ENCODE peak calls at places on chromosome 14, in seven cellular contexts. One of them, this sample, is unnamed.

GRCh38 chr14:23514009-23514962 is 37.3 kb downstream of the ZFHX2 start:
- DNase-seq in breast epithelium: peak
- DNase-seq in upper lobe of left lung: no peak
- DNase-seq in GM12892: no peak
- DNase-seq in stomach: no peak
- DNase-seq in GM12878: no peak
- DNase-seq in endothelial cell of umbilical vein: no peak
- DNase-seq in this sample: no peak

GRCh38 chr14:39768579-39768978 is 336.3 kb upstream of the FBXO33 start:
- DNase-seq in stomach: no peak
- DNase-seq in GM12878: peak
- DNase-seq in upper lobe of left lung: no peak
- DNase-seq in breast epithelium: no peak
- DNase-seq in GM12892: no peak
- DNase-seq in endothelial cell of umbilical vein: no peak
- DNase-seq in this sample: no peak

GRCh38 chr14:76810953-76811400 is 1.7 kb downstream of the ANGEL1 start:
- DNase-seq in upper lobe of left lung: no peak
- DNase-seq in breast epithelium: no peak
- DNase-seq in GM12892: no peak
- DNase-seq in GM12878: no peak
- DNase-seq in stomach: no peak
- DNase-seq in endothelial cell of umbilical vein: peak
- DNase-seq in this sample: no peak

GRCh38 chr14:69528143-69528542 is 43.6 kb downstream of the PLEKHD1 start:
- DNase-seq in GM12878: no peak
- DNase-seq in stomach: no peak
- DNase-seq in endothelial cell of umbilical vein: no peak
- DNase-seq in GM12892: no peak
- DNase-seq in breast epithelium: no peak
- DNase-seq in upper lobe of left lung: peak
- DNase-seq in this sample: no peak

GRCh38 chr14:95300002-95300696 is 19.6 kb downstream of the CLMN start:
- DNase-seq in stomach: no peak
- DNase-seq in GM12892: no peak
- DNase-seq in upper lobe of left lung: no peak
- DNase-seq in GM12878: no peak
- DNase-seq in breast epithelium: no peak
- DNase-seq in endothelial cell of umbilical vein: no peak
- DNase-seq in this sample: no peak

GRCh38 chr14:94582199-94582750 is 1.0 kb downstream of the SERPINA5 start:
- DNase-seq in stomach: peak
- DNase-seq in upper lobe of left lung: no peak
- DNase-seq in endothelial cell of umbilical vein: no peak
- DNase-seq in breast epithelium: no peak
- DNase-seq in GM12892: no peak
- DNase-seq in GM12878: no peak
- DNase-seq in this sample: no peak

GRCh38 chr14:50821471-50822464 is 9.2 kb downstream of the NIN start:
- DNase-seq in GM12878: peak
- DNase-seq in upper lobe of left lung: peak
- DNase-seq in endothelial cell of umbilical vein: no peak
- DNase-seq in stomach: peak
- DNase-seq in GM12892: no peak
- DNase-seq in breast epithelium: no peak
- DNase-seq in this sample: no peak

GRCh38 chr14:71271166-71271945 is 364.1 kb downstream of the PCNX1 start:
- DNase-seq in GM12892: no peak
- DNase-seq in GM12878: no peak
- DNase-seq in upper lobe of left lung: no peak
- DNase-seq in endothelial cell of umbilical vein: no peak
- DNase-seq in stomach: no peak
- DNase-seq in breast epithelium: no peak
- DNase-seq in this sample: no peak

GRCh38 chr14:56774503-56774902 is 35.8 kb downstream of the OTX2 start:
- DNase-seq in endothelial cell of umbilical vein: no peak
- DNase-seq in breast epithelium: no peak
- DNase-seq in GM12878: no peak
- DNase-seq in upper lobe of left lung: no peak
- DNase-seq in GM12892: no peak
- DNase-seq in stomach: no peak
- DNase-seq in this sample: no peak

GRCh38 chr14:36271222-36271621 is 49.2 kb downstream of the MBIP start:
- DNase-seq in upper lobe of left lung: no peak
- DNase-seq in endothelial cell of umbilical vein: no peak
- DNase-seq in GM12892: no peak
- DNase-seq in stomach: no peak
- DNase-seq in GM12878: no peak
- DNase-seq in breast epithelium: no peak
- DNase-seq in this sample: no peak

GRCh38 chr14:68667313-68667791 is 125.5 kb downstream of the ZFP36L1 start:
- DNase-seq in GM12892: no peak
- DNase-seq in stomach: no peak
- DNase-seq in breast epithelium: no peak
- DNase-seq in GM12878: no peak
- DNase-seq in endothelial cell of umbilical vein: no peak
- DNase-seq in upper lobe of left lung: no peak
- DNase-seq in this sample: no peak

GRCh38 chr14:57136669-57137068 is 132.0 kb downstream of the EXOC5 start:
- DNase-seq in stomach: no peak
- DNase-seq in endothelial cell of umbilical vein: no peak
- DNase-seq in breast epithelium: no peak
- DNase-seq in GM12892: no peak
- DNase-seq in GM12878: no peak
- DNase-seq in upper lobe of left lung: no peak
- DNase-seq in this sample: no peak

GRCh38 chr14:89372156-89372555 is 44.9 kb downstream of the FOXN3 start:
- DNase-seq in GM12892: no peak
- DNase-seq in stomach: no peak
- DNase-seq in endothelial cell of umbilical vein: no peak
- DNase-seq in breast epithelium: no peak
- DNase-seq in GM12878: no peak
- DNase-seq in upper lobe of left lung: no peak
- DNase-seq in this sample: no peak

GRCh38 chr14:65211341-65211987 is 109.1 kb upstream of the MAX start:
- DNase-seq in stomach: no peak
- DNase-seq in endothelial cell of umbilical vein: peak
- DNase-seq in breast epithelium: no peak
- DNase-seq in GM12892: no peak
- DNase-seq in upper lobe of left lung: no peak
- DNase-seq in GM12878: no peak
- DNase-seq in this sample: no peak

GRCh38 chr14:67819563-67820411 is at the start of gene RAD51B:
- DNase-seq in endothelial cell of umbilical vein: peak
- DNase-seq in GM12892: peak
- DNase-seq in GM12878: peak
- DNase-seq in stomach: peak
- DNase-seq in upper lobe of left lung: peak
- DNase-seq in breast epithelium: peak
- DNase-seq in this sample: peak

DNA sequence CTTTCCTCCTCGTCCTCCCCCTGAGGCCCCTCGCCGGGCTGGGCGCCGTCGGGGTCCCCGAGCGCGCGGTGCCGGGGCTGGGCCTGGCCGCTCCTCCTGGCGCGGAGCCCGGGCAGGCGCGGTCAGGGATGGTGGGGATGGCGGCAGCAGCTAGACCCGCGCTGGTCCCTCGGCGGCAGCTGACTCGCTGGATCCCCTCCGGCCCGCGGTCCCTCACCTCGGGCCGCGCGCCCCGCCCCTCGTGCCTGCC is at the start of gene SLC25A29:
- DNase-seq in stomach: no peak
- DNase-seq in upper lobe of left lung: no peak
- DNase-seq in breast epithelium: no peak
- DNase-seq in endothelial cell of umbilical vein: no peak
- DNase-seq in GM12878: no peak
- DNase-seq in GM12892: no peak
- DNase-seq in this sample: no peak
- TF ChIP-seq POLR2AphosphoS5 in stomach: no peak
- TF ChIP-seq POLR2AphosphoS5 in upper lobe of left lung: peak
- TF ChIP-seq POLR2AphosphoS5 in breast epithelium: no peak
- TF ChIP-seq POLR2AphosphoS5 in endothelial cell of umbilical vein: peak
- TF ChIP-seq POLR2AphosphoS5 in GM12878: peak
- TF ChIP-seq POLR2AphosphoS5 in GM12892: no peak
- TF ChIP-seq POLR2AphosphoS5 in this sample: no peak

GRCh38 chr14:105420976-105421674 is 1.5 kb downstream of the MTA1 start:
- DNase-seq in stomach: no peak
- DNase-seq in upper lobe of left lung: peak
- DNase-seq in breast epithelium: no peak
- DNase-seq in GM12892: peak
- DNase-seq in endothelial cell of umbilical vein: no peak
- DNase-seq in GM12878: no peak
- DNase-seq in this sample: no peak

GRCh38 chr14:105419305-105420091 is at the start of gene MTA1:
- DNase-seq in GM12878: no peak
- DNase-seq in breast epithelium: no peak
- DNase-seq in upper lobe of left lung: peak
- DNase-seq in GM12892: peak
- DNase-seq in stomach: peak
- DNase-seq in endothelial cell of umbilical vein: no peak
- DNase-seq in this sample: no peak

GRCh38 chr14:105419055-105419304 is 647 bp upstream of the MTA1 start:
- DNase-seq in breast epithelium: no peak
- DNase-seq in GM12892: peak
- DNase-seq in endothelial cell of umbilical vein: no peak
- DNase-seq in GM12878: no peak
- DNase-seq in upper lobe of left lung: no peak
- DNase-seq in stomach: no peak
- DNase-seq in this sample: no peak

GRCh38 chr14:105421723-105422615 is 2.3 kb downstream of the MTA1 start:
- DNase-seq in GM12878: no peak
- DNase-seq in upper lobe of left lung: peak
- DNase-seq in GM12892: peak
- DNase-seq in endothelial cell of umbilical vein: no peak
- DNase-seq in breast epithelium: no peak
- DNase-seq in stomach: no peak
- DNase-seq in this sample: no peak

DNA sequence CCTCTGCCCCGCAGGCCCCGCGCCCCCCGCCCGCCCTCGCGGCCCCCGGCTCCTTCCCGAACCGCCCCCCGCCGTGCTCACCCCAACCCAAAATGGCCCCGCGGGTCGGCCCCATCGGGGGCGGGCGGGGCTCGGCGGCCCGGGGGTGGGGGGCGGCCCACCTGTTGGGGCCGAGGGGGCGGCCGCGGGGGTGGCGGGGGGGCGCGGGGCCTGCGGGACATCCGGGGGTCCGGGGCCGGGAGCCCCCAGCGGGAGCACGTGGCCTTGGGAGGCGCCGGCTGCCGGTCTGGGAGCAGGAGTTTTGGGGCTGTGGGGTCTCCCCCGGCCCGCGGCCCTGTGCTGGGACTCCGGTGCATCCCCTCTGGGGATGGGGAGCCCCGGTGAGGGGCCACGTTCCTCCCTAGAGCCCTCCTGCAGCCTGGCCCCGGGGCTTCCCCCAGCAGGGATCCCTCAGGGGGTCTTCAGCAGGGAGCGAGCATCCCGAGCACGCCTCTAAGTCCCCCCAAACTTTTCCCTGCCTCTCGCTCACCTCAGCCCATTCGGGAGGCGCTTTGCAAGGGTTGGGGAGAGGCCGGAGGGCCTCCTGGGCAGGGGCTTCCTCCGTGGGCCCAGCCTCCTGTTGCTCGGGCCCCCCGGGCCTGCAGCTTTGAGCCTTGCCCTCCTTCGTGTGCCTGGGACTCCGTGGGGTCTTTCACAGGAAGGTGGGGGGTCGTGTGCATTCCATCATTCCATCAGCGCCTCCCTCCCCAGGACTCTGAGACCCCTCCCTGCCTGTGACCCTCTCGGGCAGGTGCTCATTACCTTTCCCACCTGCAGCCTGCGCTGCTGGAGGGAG is 731 bp downstream of the MTA1 start:
- DNase-seq in GM12878: no peak
- DNase-seq in endothelial cell of umbilical vein: no peak
- DNase-seq in upper lobe of left lung: peak
- DNase-seq in stomach: no peak
- DNase-seq in GM12892: peak
- DNase-seq in breast epithelium: no peak
- DNase-seq in this sample: no peak
- TF ChIP-seq POLR2AphosphoS5 in GM12878: no peak
- TF ChIP-seq POLR2AphosphoS5 in endothelial cell of umbilical vein: peak
- TF ChIP-seq POLR2AphosphoS5 in upper lobe of left lung: no peak
- TF ChIP-seq POLR2AphosphoS5 in stomach: no peak
- TF ChIP-seq POLR2AphosphoS5 in GM12892: no peak
- TF ChIP-seq POLR2AphosphoS5 in breast epithelium: no peak
- TF ChIP-seq POLR2AphosphoS5 in this sample: no peak

DNA sequence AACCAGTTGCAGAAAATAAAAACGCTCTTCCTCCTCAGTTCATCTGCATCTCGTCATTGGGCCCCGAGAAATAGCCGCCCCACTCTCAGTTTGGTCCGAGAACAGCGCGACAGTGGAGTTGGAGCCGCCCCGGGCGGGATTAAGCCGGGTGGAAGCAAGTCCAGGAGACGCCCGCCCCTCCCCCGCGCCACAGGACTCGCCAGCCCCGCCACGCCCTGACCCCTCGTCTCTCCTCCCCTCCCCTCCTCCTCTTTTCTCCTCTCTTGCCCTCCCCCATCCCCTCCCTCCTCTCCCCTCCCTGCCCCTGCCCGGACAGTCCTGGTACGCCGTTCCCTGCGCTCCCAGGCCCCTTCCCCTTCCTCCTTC is 83.8 kb downstream of the TNFAIP2 start:
- DNase-seq in breast epithelium: peak
- DNase-seq in endothelial cell of umbilical vein: no peak
- DNase-seq in upper lobe of left lung: peak
- DNase-seq in stomach: peak
- DNase-seq in GM12878: no peak
- DNase-seq in GM12892: no peak
- DNase-seq in this sample: no peak
- TF ChIP-seq POLR2AphosphoS5 in breast epithelium: no peak
- TF ChIP-seq POLR2AphosphoS5 in endothelial cell of umbilical vein: no peak
- TF ChIP-seq POLR2AphosphoS5 in upper lobe of left lung: no peak
- TF ChIP-seq POLR2AphosphoS5 in stomach: no peak
- TF ChIP-seq POLR2AphosphoS5 in GM12878: no peak
- TF ChIP-seq POLR2AphosphoS5 in GM12892: no peak
- TF ChIP-seq POLR2AphosphoS5 in this sample: no peak

DNA sequence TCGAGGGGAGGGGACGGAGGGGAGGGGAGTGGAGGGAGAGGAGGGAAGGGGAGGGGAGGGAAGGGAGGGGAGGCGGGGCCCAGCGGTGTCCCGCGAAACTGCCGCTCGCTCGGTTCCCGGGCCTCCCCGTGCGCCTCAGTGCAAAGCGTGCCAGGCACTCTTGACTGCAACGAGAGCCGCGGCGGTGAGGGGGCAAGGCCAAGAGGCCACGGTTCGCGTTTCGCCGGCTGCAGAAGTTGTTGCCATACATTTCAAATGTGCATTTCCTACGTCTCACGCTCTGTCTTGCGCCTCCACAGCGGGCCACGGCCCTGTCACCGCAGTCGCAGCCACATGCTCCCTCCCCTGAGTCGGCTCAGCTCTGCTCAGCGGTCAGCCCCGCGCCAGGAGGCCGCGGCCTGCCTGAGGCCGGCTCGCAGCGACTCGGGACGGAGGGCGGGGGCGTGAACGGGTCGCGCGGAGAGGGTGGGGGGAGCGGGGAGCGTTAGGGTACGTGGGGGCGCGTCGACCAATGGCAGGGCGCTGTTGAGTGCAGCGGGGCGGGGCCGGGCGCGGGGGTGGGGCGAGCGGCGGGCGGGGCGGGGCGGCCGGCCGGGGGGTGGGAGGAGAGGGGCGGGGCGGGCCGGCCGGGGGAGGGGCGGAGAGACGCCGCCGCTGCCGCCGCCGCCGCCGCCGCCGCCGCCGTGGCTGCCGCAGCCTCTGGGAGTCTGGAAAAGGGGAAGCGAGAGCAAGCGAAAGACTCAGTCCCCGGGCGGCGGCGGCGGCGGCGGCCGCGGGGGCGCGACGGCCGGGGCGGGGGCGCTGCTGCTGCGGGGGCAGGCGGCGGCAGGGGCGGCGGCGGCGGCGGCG is at the start of gene PPP2R5C:
- DNase-seq in upper lobe of left lung: peak
- DNase-seq in breast epithelium: peak
- DNase-seq in GM12878: no peak
- DNase-seq in stomach: peak
- DNase-seq in endothelial cell of umbilical vein: peak
- DNase-seq in GM12892: peak
- DNase-seq in this sample: peak
- TF ChIP-seq POLR2AphosphoS5 in upper lobe of left lung: peak
- TF ChIP-seq POLR2AphosphoS5 in breast epithelium: peak
- TF ChIP-seq POLR2AphosphoS5 in GM12878: no peak
- TF ChIP-seq POLR2AphosphoS5 in stomach: peak
- TF ChIP-seq POLR2AphosphoS5 in endothelial cell of umbilical vein: no peak
- TF ChIP-seq POLR2AphosphoS5 in GM12892: no peak
- TF ChIP-seq POLR2AphosphoS5 in this sample: no peak